ENCODE peak calls at places on chromosomes 2 and 18, in seven cellular contexts. O, H, L, B, S, R and Y are unnamed samples.

GRCh38 chr2:191863988-191864387 is 17.1 kb upstream of the CAVIN2 start:
- DNase-seq in O (no peak), H (no peak), L (no peak), B (no peak), S (no peak), R (peak; percentile 39), Y (no peak)

GRCh38 chr18:28065031-28065792 is 111.7 kb downstream of the CDH2 start:
- DNase-seq in O (peak; percentile 90), H (no peak), L (peak; percentile 47), B (no peak), S (no peak), R (peak; percentile 44), Y (peak; percentile 89)

GRCh38 chr2:75287624-75288313 is 88.4 kb upstream of the TACR1 start:
- DNase-seq in O (no peak), H (no peak), L (no peak), B (no peak), S (no peak), R (no peak), Y (no peak)

GRCh38 chr2:28976584-28976983 is 4.5 kb upstream of the TOGARAM2 start:
- DNase-seq in O (no peak), H (no peak), L (peak; percentile 92), B (no peak), S (peak; percentile 48), R (peak; percentile 40), Y (no peak)

GRCh38 chr2:145137211-145137610 is 617.3 kb upstream of the ZEB2 start:
- DNase-seq in O (peak; percentile 23), H (no peak), L (peak; percentile 44), B (no peak), S (no peak), R (no peak), Y (no peak)

GRCh38 chr2:121080013-121080772 is 204.8 kb downstream of the TFCP2L1 start:
- DNase-seq in O (peak; percentile 57), H (peak; percentile 66), L (no peak), B (no peak), S (peak; percentile 50), R (peak; percentile 53), Y (no peak)

GRCh38 chr18:22060361-22060760 is 109.0 kb upstream of the GATA6 start:
- DNase-seq in O (no peak), H (no peak), L (no peak), B (no peak), S (no peak), R (no peak), Y (no peak)

GRCh38 chr2:152097291-152098032 is 1.4 kb downstream of the CACNB4 start:
- DNase-seq in O (no peak), H (peak; percentile 20), L (peak; percentile 57), B (no peak), S (no peak), R (peak; percentile 32), Y (no peak)

GRCh38 chr2:219573166-219573565 is 1.1 kb downstream of the INHA start:
- DNase-seq in O (no peak), H (no peak), L (no peak), B (no peak), S (no peak), R (no peak), Y (no peak)

GRCh38 chr2:85707304-85707703 is 13.1 kb downstream of the GNLY start:
- DNase-seq in O (peak; percentile 96), H (no peak), L (peak; percentile 85), B (peak; percentile 68), S (peak; percentile 84), R (peak; percentile 95), Y (no peak)

GRCh38 chr2:40734797-40735196 is 282.9 kb upstream of the SLC8A1 start:
- DNase-seq in O (no peak), H (no peak), L (no peak), B (no peak), S (no peak), R (peak; percentile 14), Y (peak; percentile 71)

GRCh38 chr18:75592527-75592926 is 165.0 kb upstream of the SMIM21 start:
- DNase-seq in O (peak; percentile 1), H (no peak), L (no peak), B (no peak), S (no peak), R (peak; percentile 9), Y (no peak)

GRCh38 chr2:105118960-105119359 is 81.1 kb downstream of the MRPS9 start:
- DNase-seq in O (no peak), H (no peak), L (no peak), B (no peak), S (no peak), R (no peak), Y (no peak)

GRCh38 chr2:88690591-88691338 is 708 bp upstream of the RPIA start:
- DNase-seq in O (peak; percentile 55), H (no peak), L (peak; percentile 59), B (peak; percentile 22), S (no peak), R (no peak), Y (no peak)

GRCh38 chr2:52034706-52035105 is 1002.8 kb upstream of the NRXN1 start:
- DNase-seq in O (no peak), H (no peak), L (no peak), B (no peak), S (no peak), R (peak; percentile 8), Y (no peak)

GRCh38 chr18:32425466-32425865 is 45.2 kb downstream of the GAREM1 start:
- DNase-seq in O (peak; percentile 21), H (no peak), L (peak; percentile 32), B (no peak), S (no peak), R (peak; percentile 75), Y (no peak)

GRCh38 chr18:42069036-42069435 is 114.0 kb downstream of the PIK3C3 start:
- DNase-seq in O (no peak), H (no peak), L (no peak), B (no peak), S (no peak), R (no peak), Y (no peak)

GRCh38 chr2:75429036-75429435 is 131.7 kb downstream of the EVA1A start:
- DNase-seq in O (no peak), H (no peak), L (no peak), B (no peak), S (no peak), R (no peak), Y (no peak)

GRCh38 chr2:127735044-127735443 is 33.7 kb downstream of the SFT2D3 start:
- DNase-seq in O (peak; percentile 29), H (no peak), L (no peak), B (no peak), S (no peak), R (no peak), Y (no peak)

GRCh38 chr2:127737892-127738291 is 36.6 kb downstream of the SFT2D3 start:
- DNase-seq in O (peak; percentile 7), H (no peak), L (peak; percentile 32), B (no peak), S (no peak), R (no peak), Y (no peak)

GRCh38 chr2:127733113-127733815 is 32.0 kb downstream of the SFT2D3 start:
- DNase-seq in O (no peak), H (no peak), L (no peak), B (no peak), S (no peak), R (no peak), Y (no peak)

GRCh38 chr2:127735537-127736399 is 34.5 kb downstream of the SFT2D3 start:
- DNase-seq in O (peak; percentile 65), H (no peak), L (no peak), B (no peak), S (no peak), R (peak; percentile 3), Y (no peak)

GRCh38 chr2:127733816-127734537 is 32.7 kb downstream of the SFT2D3 start:
- DNase-seq in O (no peak), H (no peak), L (no peak), B (no peak), S (no peak), R (peak; percentile 39), Y (no peak)
- H3K4me3 ChIP-seq in O (no peak overlapping the region), H (no peak overlapping the region), L (no peak overlapping the region), B (peak overlapping the region; percentile 42), S (no peak overlapping the region), R (peak overlapping the region; percentile 47), Y (no peak overlapping the region)

GRCh38 chr2:70518557-70518956 is 35.1 kb downstream of the TGFA start:
- DNase-seq in O (no peak), H (no peak), L (no peak), B (no peak), S (no peak), R (no peak), Y (no peak)

GRCh38 chr2:70514612-70515055 is 39.0 kb downstream of the TGFA start:
- DNase-seq in O (no peak), H (no peak), L (no peak), B (no peak), S (peak; percentile 80), R (no peak), Y (no peak)

GRCh38 chr2:70517804-70518203 is 35.8 kb downstream of the TGFA start:
- DNase-seq in O (no peak), H (no peak), L (no peak), B (no peak), S (no peak), R (no peak), Y (no peak)

GRCh38 chr2:70515938-70516337 is 37.7 kb downstream of the TGFA start:
- DNase-seq in O (no peak), H (no peak), L (no peak), B (no peak), S (no peak), R (no peak), Y (no peak)

DNA sequence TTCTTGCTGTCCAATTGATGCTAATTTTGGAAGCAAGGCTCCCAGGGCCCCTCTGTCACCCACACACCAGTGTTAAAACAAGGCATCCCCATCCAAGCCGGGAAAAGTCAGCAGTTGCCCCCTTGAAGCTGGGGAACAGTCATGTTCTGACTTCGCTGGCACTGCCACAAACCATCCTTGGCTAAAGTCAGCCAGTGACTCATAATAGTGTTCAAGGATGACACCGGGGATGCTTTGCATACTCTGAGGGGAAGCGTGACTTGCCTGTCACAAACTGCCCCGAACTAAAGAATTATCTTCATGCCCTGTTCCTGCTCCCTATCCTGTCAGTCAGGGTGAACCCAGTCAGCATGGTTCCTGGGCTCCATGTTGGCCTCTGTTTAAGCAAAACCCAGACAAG is 37.0 kb downstream of the TGFA start:
- DNase-seq in O (peak; percentile 17), H (no peak), L (peak; percentile 48), B (no peak), S (no peak), R (no peak), Y (no peak)
- H3K4me3 ChIP-seq in O (no peak overlapping the region), H (no peak overlapping the region), L (no peak overlapping the region), B (no peak overlapping the region), S (no peak overlapping the region), R (no peak overlapping the region), Y (no peak overlapping the region)

GRCh38 chr2:79935046-79935729 is 369.4 kb downstream of the LRRTM1 start:
- DNase-seq in O (no peak), H (no peak), L (no peak), B (no peak), S (no peak), R (no peak), Y (no peak)
- H3K4me3 ChIP-seq in O (no peak overlapping the region), H (no peak overlapping the region), L (no peak overlapping the region), B (no peak overlapping the region), S (no peak overlapping the region), R (no peak overlapping the region), Y (no peak overlapping the region)

GRCh38 chr18:58223717-58224424 is 179.8 kb downstream of the NEDD4L start:
- DNase-seq in O (peak; percentile 86), H (no peak), L (peak; percentile 96), B (no peak), S (peak; percentile 72), R (peak; percentile 88), Y (no peak)
- H3K4me3 ChIP-seq in O (peak overlapping the region; percentile 45), H (no peak overlapping the region), L (peak overlapping the region; percentile 96), B (no peak overlapping the region), S (peak overlapping the region; percentile 8), R (no peak overlapping the region), Y (peak overlapping the region; percentile 36)